ENCODE peak calls at places on chromosomes 7 and 10, in ten cellular contexts. N is upper lobe of left lung, L is K562, J is sigmoid colon, Y is stomach, Q is spleen, E is prostate gland, F is transverse colon, D is GM23338, S is HepG2. H is an unnamed sample.
A peak's percentile ranks its signal among the peaks of the same experiment; 100 is the strongest.

GRCh38 chr10:78973901-78974408 is 94.8 kb upstream of the ZMIZ1 start:
- DNase-seq in D (peak; percentile 90), Y (no peak), E (peak; percentile 81), S (peak; percentile 93), J (peak; percentile 85), Q (peak; percentile 88), F (no peak), L (peak; percentile 80), N (peak; percentile 60), H (no peak)

GRCh38 chr10:117345143-117345542 is 30.1 kb downstream of the PDZD8 start:
- DNase-seq in S (no peak), F (no peak), D (peak; percentile 66), Y (no peak), L (no peak), N (no peak), J (no peak), Q (no peak), E (no peak), H (no peak)

GRCh38 chr10:54962134-54962900 is 161.3 kb upstream of the PCDH15 start:
- DNase-seq in N (no peak), D (no peak), E (no peak), J (no peak), Y (no peak), L (no peak), Q (peak; percentile 47), S (no peak), F (no peak), H (no peak)

GRCh38 chr10:68153473-68154210 is 44.4 kb downstream of the MYPN start:
- DNase-seq in D (peak; percentile 88), Q (no peak), S (peak; percentile 78), N (no peak), Y (peak; percentile 32), J (no peak), L (no peak), F (peak; percentile 26), E (no peak), H (no peak)

GRCh38 chr7:67976490-67976889 is 979.9 kb downstream of the TYW1 start:
- DNase-seq in N (no peak), D (no peak), Q (no peak), L (no peak), F (no peak), Y (no peak), S (no peak), J (no peak), E (no peak), H (no peak)

GRCh38 chr10:75108684-75109458 is 2.6 kb upstream of the SAMD8 start:
- DNase-seq in Q (no peak), J (no peak), S (peak; percentile 58), F (peak; percentile 26), N (peak; percentile 23), Y (no peak), L (peak; percentile 85), D (peak; percentile 82), E (no peak), H (no peak)

GRCh38 chr7:28771901-28772622 is 186.1 kb downstream of the TRIL start:
- DNase-seq in D (no peak), L (no peak), J (no peak), F (no peak), Q (no peak), N (no peak), Y (no peak), S (no peak), E (no peak), H (no peak)

GRCh38 chr7:152869041-152869676 is 109.6 kb downstream of the ACTR3B start:
- DNase-seq in L (no peak), E (no peak), F (no peak), Q (no peak), D (no peak), N (no peak), Y (no peak), J (no peak), S (no peak), H (no peak)

GRCh38 chr7:105643384-105643783 is 62.1 kb upstream of the EFCAB10 start:
- DNase-seq in F (no peak), E (no peak), D (peak; percentile 90), Q (no peak), J (peak; percentile 58), L (peak; percentile 89), N (no peak), Y (no peak), S (no peak), H (no peak)

GRCh38 chr10:86017841-86018734 is 348.5 kb downstream of the GRID1 start:
- DNase-seq in F (no peak), L (no peak), Q (no peak), J (no peak), E (no peak), Y (no peak), D (no peak), S (no peak), N (peak; percentile 68), H (no peak)

GRCh38 chr7:66307591-66308215 is 102.6 kb downstream of the TPST1 start:
- DNase-seq in Y (peak; percentile 35), L (no peak), E (no peak), Q (no peak), D (no peak), F (no peak), N (no peak), S (peak; percentile 92), J (no peak), H (no peak)

GRCh38 chr10:120456626-120457430 is at the start of gene PLPP4:
- DNase-seq in D (peak; percentile 59), N (no peak), L (peak; percentile 29), S (no peak), F (no peak), J (no peak), Q (no peak), E (no peak), Y (no peak), H (peak; percentile 79)

GRCh38 chr7:64877714-64878610 is 25.1 kb upstream of the ZNF273 start:
- DNase-seq in D (no peak), L (no peak), Y (peak; percentile 20), F (no peak), E (no peak), J (peak; percentile 54), S (no peak), Q (no peak), N (no peak), H (peak; percentile 72)

GRCh38 chr7:133275008-133275407 is 22.1 kb downstream of the EXOC4 start:
- DNase-seq in D (peak; percentile 55), S (no peak), Q (no peak), L (no peak), Y (no peak), F (no peak), J (no peak), N (no peak), E (no peak), H (no peak)

GRCh38 chr10:128843972-128844371 is 623.1 kb upstream of the MGMT start:
- DNase-seq in F (no peak), Q (no peak), D (peak; percentile 29), Y (no peak), N (no peak), L (no peak), E (no peak), J (no peak), S (no peak), H (no peak)

DNA sequence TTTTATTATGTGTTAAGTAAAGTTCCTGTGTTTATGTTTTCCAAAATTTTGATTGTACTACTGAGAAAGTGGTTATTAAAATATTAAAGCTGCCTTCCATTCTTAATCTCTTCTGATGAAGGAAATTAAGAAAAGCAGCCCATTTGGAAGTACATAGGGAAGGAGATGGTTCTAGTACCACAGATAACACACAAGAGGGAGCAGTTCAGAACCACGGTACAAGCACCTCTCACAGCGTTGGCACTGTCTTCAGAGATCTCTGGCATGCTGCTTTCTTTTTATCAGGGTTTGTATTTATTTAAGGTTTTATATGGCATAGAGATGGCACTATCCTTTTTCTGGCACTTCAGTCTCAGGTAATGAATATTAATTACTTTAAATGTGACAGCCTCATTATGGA is 111.6 kb downstream of the PHTF2 start:
- DNase-seq in L (no peak), F (no peak), N (no peak), D (peak; percentile 21), S (no peak), E (peak; percentile 6), Q (no peak), J (no peak), Y (no peak), H (no peak)
- TF ChIP-seq CTCF in L (peak; percentile 32), F (no peak), N (no peak), D (peak; percentile 27), S (no peak), E (no peak), Q (no peak), J (no peak), Y (no peak), H (no peak)

GRCh38 chr7:1016577-1017531 is 27.5 kb upstream of the GPR146 start:
- DNase-seq in L (no peak), F (no peak), D (no peak), J (no peak), N (no peak), Y (no peak), Q (peak; percentile 64), E (no peak), S (no peak), H (no peak)
- H3K36me3 ChIP-seq in L (peaks cover 24% of the 10 kb centered on the region), F (no peaks in the 10 kb centered on the region), D (no peaks in the 10 kb centered on the region), J (no peaks in the 10 kb centered on the region), N (no peaks in the 10 kb centered on the region), Y (peaks cover 46% of the 10 kb centered on the region), Q (peaks cover 38% of the 10 kb centered on the region), E (no peaks in the 10 kb centered on the region), S (peaks cover 9% of the 10 kb centered on the region), H (no peaks in the 10 kb centered on the region)

GRCh38 chr7:732094-732541 is 5.0 kb upstream of the PRKAR1B start:
- DNase-seq in Q (no peak), D (peak; percentile 71), Y (peak; percentile 87), E (peak; percentile 71), S (peak; percentile 86), L (no peak), N (peak; percentile 55), F (peak; percentile 83), J (peak; percentile 79), H (no peak)
- TF ChIP-seq POLR2AphosphoS5 in Q (peak; percentile 58), D (no peak), Y (peak; percentile 31), E (peak; percentile 47), S (no peak), L (no peak), N (no peak), F (peak; percentile 59), J (no peak), H (no peak)

GRCh38 chr10:111039522-111039921 is 37.3 kb upstream of the ADRA2A start:
- DNase-seq in E (no peak), F (no peak), Q (no peak), S (no peak), D (no peak), N (no peak), L (no peak), J (no peak), Y (no peak), H (no peak)

GRCh38 chr10:111034598-111035310 is 42.1 kb upstream of the ADRA2A start:
- DNase-seq in J (no peak), Y (no peak), D (no peak), L (no peak), Q (no peak), N (no peak), E (no peak), S (no peak), F (no peak), H (no peak)

GRCh38 chr10:111035542-111035941 is 41.3 kb upstream of the ADRA2A start:
- DNase-seq in J (no peak), L (no peak), S (no peak), Q (no peak), Y (no peak), D (no peak), E (no peak), N (no peak), F (no peak), H (no peak)

DNA sequence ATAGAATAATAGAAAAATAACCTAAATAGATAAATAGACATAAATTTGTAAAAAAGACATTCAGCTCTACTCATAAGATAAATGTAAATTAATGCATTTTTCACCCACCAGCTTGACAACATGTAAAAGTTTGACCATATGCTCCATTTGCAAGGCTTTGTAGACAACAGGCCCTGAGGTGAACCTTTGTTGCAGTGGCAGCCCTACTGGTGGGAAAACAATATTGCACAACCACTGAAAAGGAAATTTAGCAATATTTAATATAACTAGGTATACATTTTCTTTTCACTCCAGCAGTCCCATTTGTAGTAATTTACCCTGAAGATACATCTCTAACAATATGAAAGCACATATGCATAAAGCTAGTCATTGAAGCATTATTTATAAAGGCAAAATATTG is 39.0 kb upstream of the ADRA2A start:
- DNase-seq in J (no peak), Q (no peak), S (no peak), E (no peak), D (peak; percentile 7), F (no peak), N (no peak), Y (no peak), L (peak; percentile 7), H (no peak)
- TF ChIP-seq CTCF in J (no peak), Q (no peak), S (no peak), E (peak; percentile 12), D (peak; percentile 12), F (peak; percentile 10), N (no peak), Y (no peak), L (no peak), H (no peak)